ENCODE peak calls at places on chromosome 1, in seven cellular contexts. Z is tibial nerve, N is SJSA1, I is pancreas, U is heart left ventricle, E is esophagus squamous epithelium, C is IMR-90. G is an unnamed sample. For H3K4me1, the result is how much of the 10 kb centered on the place peaks cover.

GRCh38 chr1:59532102-59532501 is 235.2 kb downstream of the FGGY start:
- DNase-seq in Z (no peak), N (no peak), I (no peak), U (no peak), E (no peak), C (no peak), G (no peak)

GRCh38 chr1:172451002-172451443 is 7.2 kb upstream of the PIGC start:
- DNase-seq in Z (no peak), N (no peak), I (no peak), U (no peak), E (no peak), C (peak), G (no peak)

GRCh38 chr1:115727706-115728249 is 40.7 kb downstream of the CASQ2 start:
- DNase-seq in Z (peak), N (peak), I (no peak), U (peak), E (no peak), C (peak), G (peak)

GRCh38 chr1:18633428-18634155 is 2.9 kb downstream of the PAX7 start:
- DNase-seq in Z (no peak), N (no peak), I (no peak), U (no peak), E (no peak), C (no peak), G (no peak)

GRCh38 chr1:200411406-200412257 is 1.8 kb upstream of the ZNF281 start:
- DNase-seq in Z (no peak), N (no peak), I (no peak), U (no peak), E (no peak), C (no peak), G (no peak)

GRCh38 chr1:174364996-174365760 is 82.6 kb upstream of the GPR52 start:
- DNase-seq in Z (no peak), N (no peak), I (no peak), U (no peak), E (no peak), C (no peak), G (no peak)

GRCh38 chr1:40974945-40975344 is 4.6 kb upstream of the CTPS1 start:
- DNase-seq in Z (no peak), N (no peak), I (no peak), U (no peak), E (no peak), C (no peak), G (no peak)

GRCh38 chr1:3495776-3496745 is 41.6 kb downstream of the ARHGEF16 start:
- DNase-seq in Z (no peak), N (peak), I (peak), U (no peak), E (no peak), C (peak), G (no peak)

GRCh38 chr1:233006582-233006981 is 56.2 kb downstream of the NTPCR start:
- DNase-seq in Z (no peak), N (peak), I (no peak), U (no peak), E (no peak), C (peak), G (no peak)

GRCh38 chr1:173113015-173113741 is 62.4 kb upstream of the TNFSF18 start:
- DNase-seq in Z (no peak), N (peak), I (no peak), U (no peak), E (no peak), C (peak), G (no peak)

GRCh38 chr1:65393345-65393744 is 27.1 kb upstream of the LEPR start:
- DNase-seq in Z (no peak), N (no peak), I (no peak), U (no peak), E (no peak), C (peak), G (no peak)

GRCh38 chr1:227120827-227121226 is 180.7 kb downstream of the COQ8A start:
- DNase-seq in Z (no peak), N (no peak), I (no peak), U (no peak), E (no peak), C (no peak), G (no peak)

GRCh38 chr1:169676001-169676400 is 35.4 kb downstream of the SELL start:
- DNase-seq in Z (no peak), N (no peak), I (no peak), U (no peak), E (no peak), C (peak), G (no peak)

GRCh38 chr1:210696709-210697108 is 368.0 kb downstream of the HHAT start:
- DNase-seq in Z (no peak), N (no peak), I (no peak), U (no peak), E (no peak), C (no peak), G (no peak)

GRCh38 chr1:195617157-195617556 is 991.1 kb downstream of the KCNT2 start:
- DNase-seq in Z (no peak), N (no peak), I (no peak), U (no peak), E (no peak), C (no peak), G (no peak)

GRCh38 chr1:17513131-17513530 is 26.4 kb upstream of the ARHGEF10L start:
- DNase-seq in Z (no peak), N (no peak), I (no peak), U (no peak), E (no peak), C (no peak), G (no peak)

GRCh38 chr1:76260279-76260678 is 185.7 kb downstream of the ST6GALNAC3 start:
- DNase-seq in Z (no peak), N (no peak), I (no peak), U (no peak), E (no peak), C (no peak), G (no peak)

GRCh38 chr1:234554478-234555311 is 55.3 kb downstream of the IRF2BP2 start:
- DNase-seq in Z (no peak), N (no peak), I (no peak), U (no peak), E (no peak), C (no peak), G (peak)

GRCh38 chr1:19484793-19485361 is 462 bp downstream of the CAPZB start:
- DNase-seq in Z (no peak), N (peak), I (no peak), U (no peak), E (no peak), C (no peak), G (no peak)

GRCh38 chr1:108615544-108615943 is 45.3 kb downstream of the HENMT1 start:
- DNase-seq in Z (no peak), N (no peak), I (no peak), U (no peak), E (no peak), C (no peak), G (no peak)

GRCh38 chr1:1573843-1574720 is 581 bp downstream of the SSU72 start:
- DNase-seq in Z (no peak), N (peak), I (no peak), U (peak), E (no peak), C (peak), G (no peak)

GRCh38 chr1:165290143-165290542 is 66.4 kb downstream of the LMX1A start:
- DNase-seq in Z (no peak), N (no peak), I (no peak), U (no peak), E (no peak), C (no peak), G (no peak)

GRCh38 chr1:48692235-48692634 is 84.5 kb downstream of the BEND5 start:
- DNase-seq in Z (no peak), N (no peak), I (no peak), U (no peak), E (no peak), C (no peak), G (no peak)

GRCh38 chr1:212077028-212077427 is 41.5 kb downstream of the DTL start:
- DNase-seq in Z (no peak), N (no peak), I (no peak), U (no peak), E (no peak), C (no peak), G (no peak)

GRCh38 chr1:1779691-1780597 is 1.7 kb upstream of the NADK start:
- DNase-seq in Z (peak), N (no peak), I (no peak), U (peak), E (no peak), C (peak), G (no peak)

GRCh38 chr1:151579436-151580225 is 32.2 kb upstream of the SNX27 start:
- DNase-seq in Z (no peak), N (no peak), I (no peak), U (no peak), E (no peak), C (peak), G (no peak)

GRCh38 chr1:162631546-162632233 is 574 bp upstream of the DDR2 start:
- DNase-seq in Z (no peak), N (peak), I (no peak), U (peak), E (no peak), C (peak), G (peak)

GRCh38 chr1:37038079-37038702 is 3.9 kb upstream of the GRIK3 start:
- DNase-seq in Z (no peak), N (no peak), I (no peak), U (no peak), E (no peak), C (no peak), G (no peak)

GRCh38 chr1:228058981-228059535 is 23.4 kb upstream of the ARF1 start:
- DNase-seq in Z (peak), N (no peak), I (no peak), U (no peak), E (no peak), C (no peak), G (no peak)

GRCh38 chr1:915295-916172 is 8.2 kb upstream of the SAMD11 start:
- DNase-seq in Z (no peak), N (no peak), I (peak), U (no peak), E (no peak), C (no peak), G (peak)

GRCh38 chr1:89454845-89455521 is 69.6 kb upstream of the LRRC8B start:
- DNase-seq in Z (no peak), N (peak), I (no peak), U (peak), E (no peak), C (peak), G (peak)

GRCh38 chr1:198873696-198874230 is 234.9 kb downstream of the PTPRC start:
- DNase-seq in Z (no peak), N (no peak), I (no peak), U (no peak), E (no peak), C (no peak), G (no peak)

GRCh38 chr1:168959382-168959781 is 147.1 kb upstream of the ATP1B1 start:
- DNase-seq in Z (no peak), N (no peak), I (no peak), U (no peak), E (no peak), C (no peak), G (no peak)

GRCh38 chr1:46487818-46488218 is 1.8 kb upstream of the DMBX1 start:
- DNase-seq in Z (no peak), N (no peak), I (no peak), U (no peak), E (no peak), C (no peak), G (no peak)

GRCh38 chr1:231390071-231390470 is 32.0 kb downstream of the EGLN1 start:
- DNase-seq in Z (no peak), N (peak), I (no peak), U (no peak), E (no peak), C (peak), G (no peak)

GRCh38 chr1:183946309-183946591 is 91.3 kb downstream of the COLGALT2 start:
- DNase-seq in Z (no peak), N (no peak), I (no peak), U (no peak), E (no peak), C (no peak), G (no peak)

GRCh38 chr1:233168384-233168783 is 127.1 kb downstream of the PCNX2 start:
- DNase-seq in Z (no peak), N (no peak), I (no peak), U (no peak), E (no peak), C (peak), G (no peak)

GRCh38 chr1:7640350-7640749 is 130.7 kb upstream of the VAMP3 start:
- DNase-seq in Z (no peak), N (no peak), I (no peak), U (no peak), E (no peak), C (no peak), G (no peak)

GRCh38 chr1:150976879-150977694 is 2.5 kb upstream of the CERS2 start:
- DNase-seq in Z (peak), N (peak), I (peak), U (peak), E (peak), C (no peak), G (peak)

GRCh38 chr1:245288796-245289195 is 134.0 kb downstream of the KIF26B start:
- DNase-seq in Z (no peak), N (no peak), I (no peak), U (no peak), E (no peak), C (peak), G (no peak)

DNA sequence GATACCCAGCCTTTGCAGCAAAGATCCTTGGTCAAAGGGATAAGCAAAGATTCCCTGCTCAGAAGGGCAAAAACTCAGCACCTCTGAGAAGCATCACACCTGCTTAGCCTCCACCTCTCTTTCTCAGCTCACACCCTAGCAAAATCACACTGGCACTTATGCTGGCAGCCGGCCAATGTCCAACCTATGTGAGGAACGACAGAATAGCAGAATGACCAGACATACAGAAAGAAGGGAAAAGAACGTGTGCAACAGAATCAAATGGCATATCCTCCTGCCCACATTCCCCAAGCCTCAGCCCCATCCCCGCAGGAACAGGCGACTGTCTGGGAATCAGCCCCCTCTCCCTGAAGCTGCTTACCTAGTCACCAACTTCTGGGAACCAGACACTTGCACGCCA is 664 bp upstream of the ADORA3 start:
- DNase-seq in Z (no peak), N (no peak), I (no peak), U (no peak), E (no peak), C (no peak), G (no peak)
- H3K4me1 ChIP-seq in Z (under half), N (under half), I (under half), U (under half), E (under half), C (under half), G (under half)

DNA sequence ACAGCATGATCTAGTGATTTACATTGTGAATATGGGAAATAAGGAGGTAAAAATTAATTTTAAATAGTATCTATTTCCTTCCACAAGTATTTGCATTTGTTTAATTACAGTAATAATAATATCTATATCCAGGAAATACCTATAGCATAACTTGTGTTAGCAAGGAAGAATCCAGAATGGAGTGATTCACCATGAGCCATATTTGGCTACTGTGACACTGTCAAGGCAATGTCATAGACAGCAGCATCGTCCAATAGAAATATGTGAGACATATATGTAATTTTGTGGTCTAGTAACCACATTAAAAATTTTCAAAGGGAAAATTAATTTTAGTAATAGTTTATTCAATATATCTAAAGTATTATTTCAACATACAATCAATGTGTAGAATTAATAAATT is 22.1 kb downstream of the CNST start:
- DNase-seq in Z (no peak), N (no peak), I (no peak), U (no peak), E (no peak), C (peak), G (no peak)
- H3K4me3 ChIP-seq in Z (no peak), N (no peak), I (no peak), U (no peak), E (no peak), C (no peak), G (no peak)

GRCh38 chr1:156504062-156504813 is 3.7 kb upstream of the MEF2D start:
- DNase-seq in Z (no peak), N (peak), I (no peak), U (no peak), E (no peak), C (peak), G (no peak)

GRCh38 chr1:156503672-156504055 is 3.1 kb upstream of the MEF2D start:
- DNase-seq in Z (no peak), N (no peak), I (no peak), U (no peak), E (no peak), C (peak), G (no peak)

GRCh38 chr1:156504821-156505678 is 4.5 kb upstream of the MEF2D start:
- DNase-seq in Z (peak), N (peak), I (peak), U (peak), E (peak), C (peak), G (peak)

GRCh38 chr1:156506450-156506849 is 5.9 kb upstream of the MEF2D start:
- DNase-seq in Z (no peak), N (no peak), I (no peak), U (no peak), E (no peak), C (no peak), G (no peak)

DNA sequence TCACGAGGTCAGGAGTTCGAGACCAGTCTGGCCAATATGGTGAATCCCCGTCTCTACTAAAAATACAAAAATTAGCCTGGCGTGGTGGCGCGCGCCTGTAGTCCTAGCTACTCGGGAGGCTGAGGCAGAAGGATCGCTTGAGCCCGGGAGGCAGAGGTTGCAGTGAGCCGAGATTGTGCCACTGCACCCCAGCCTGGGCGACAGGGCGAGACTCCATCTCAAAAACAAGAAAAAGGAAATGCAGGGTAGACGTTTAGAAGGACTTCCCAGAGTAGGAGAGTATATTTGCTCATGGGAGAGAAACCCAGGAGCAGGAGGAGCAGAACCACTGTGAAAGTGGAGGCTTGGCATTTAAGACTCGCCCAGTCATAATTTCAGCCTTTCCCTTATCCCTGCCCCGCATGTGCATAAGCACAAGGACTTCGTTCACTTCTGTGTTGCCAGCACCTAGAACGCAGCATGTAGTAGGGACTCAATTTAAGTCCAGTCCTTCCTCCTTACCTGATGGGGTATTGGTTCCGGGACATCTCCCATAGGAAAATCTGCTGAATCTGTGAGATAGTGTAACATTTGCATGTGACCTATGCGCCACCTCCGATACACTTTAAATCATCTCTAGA is 5.2 kb upstream of the MEF2D start:
- DNase-seq in Z (no peak), N (no peak), I (no peak), U (no peak), E (no peak), C (no peak), G (no peak)
- H3K4me1 ChIP-seq in Z (half or more), N (half or more), I (under half), U (half or more), E (under half), C (half or more), G (under half)

GRCh38 chr1:110647254-110647891 is 27.4 kb downstream of the KCNA3 start:
- DNase-seq in Z (no peak), N (no peak), I (no peak), U (no peak), E (no peak), C (peak), G (no peak)
- H3K4me3 ChIP-seq in Z (no peak), N (no peak), I (no peak), U (no peak), E (no peak), C (no peak), G (no peak)

GRCh38 chr1:242761556-242761955 is 237.1 kb upstream of the PLD5 start:
- DNase-seq in Z (no peak), N (no peak), I (no peak), U (no peak), E (no peak), C (no peak), G (no peak)

DNA sequence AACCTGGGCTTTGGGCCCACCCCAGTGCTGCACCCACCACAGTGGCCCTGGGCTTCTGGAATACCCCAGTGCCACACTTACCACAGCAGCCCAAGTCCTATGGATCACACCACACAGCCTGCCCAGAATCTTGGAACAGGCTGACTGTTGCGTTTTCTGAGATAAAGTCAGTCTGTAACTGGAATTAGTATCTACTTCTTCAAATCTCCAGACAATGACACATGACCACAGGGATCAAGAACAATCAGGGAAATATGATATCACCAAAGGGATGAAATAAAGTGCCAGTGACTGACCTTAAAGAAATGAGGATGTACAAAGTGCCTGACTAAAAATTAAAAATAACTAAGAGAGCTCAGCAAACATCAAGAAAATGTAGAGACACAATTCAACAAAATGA is 239.7 kb upstream of the PLD5 start:
- DNase-seq in Z (no peak), N (no peak), I (no peak), U (no peak), E (no peak), C (no peak), G (no peak)
- H3K4me1 ChIP-seq in Z (under half), N (under half), I (under half), U (under half), E (under half), C (under half), G (under half)

DNA sequence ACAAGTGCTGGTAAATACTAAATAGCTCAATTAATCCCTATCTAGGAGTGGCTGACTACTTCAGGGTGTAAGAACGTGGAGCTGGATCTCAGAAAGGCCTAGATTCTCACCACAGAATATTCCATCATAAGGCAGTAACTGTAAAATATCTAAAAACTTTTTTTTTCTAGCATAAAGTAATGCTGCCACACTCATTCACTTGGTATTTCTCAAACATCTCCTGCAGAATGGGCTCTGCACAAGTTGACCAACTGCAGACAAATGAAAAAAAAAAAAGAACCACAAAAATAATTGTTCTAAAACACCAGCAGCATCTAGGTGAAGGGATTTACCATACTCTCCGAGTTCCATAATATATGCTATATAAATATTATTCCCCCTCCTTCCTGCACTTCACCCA is 9.0 kb downstream of the VSIG8 start:
- DNase-seq in Z (no peak), N (no peak), I (no peak), U (no peak), E (no peak), C (peak), G (no peak)
- H3K4me3 ChIP-seq in Z (peak), N (no peak), I (no peak), U (peak), E (peak), C (no peak), G (no peak)

GRCh38 chr1:54381524-54381923 is 24.7 kb downstream of the SSBP3 start:
- DNase-seq in Z (no peak), N (no peak), I (no peak), U (no peak), E (no peak), C (no peak), G (no peak)
- H3K4me1 ChIP-seq in Z (under half), N (half or more), I (under half), U (under half), E (under half), C (under half), G (under half)

GRCh38 chr1:203267347-203267846 is 37.9 kb upstream of the BTG2 start:
- DNase-seq in Z (peak), N (peak), I (peak), U (peak), E (no peak), C (peak), G (peak)
- H3K4me3 ChIP-seq in Z (peak), N (peak), I (peak), U (peak), E (peak), C (peak), G (peak)

G was measured in uterus.